ENCODE peak calls at places on chromosomes 6 and 20, in five cellular contexts. One of them, this sample, is unnamed.

GRCh38 chr6:90369024-90369519 is 72.4 kb upstream of the BACH2 start:
- DNase-seq in HEK293T: peak
- DNase-seq in astrocyte of the cerebellum: peak
- DNase-seq in activated T-helper 1 cell treated with anti-CD3 and anti-CD28 coated beads, Interleukin-12 subunit alpha, Interleukin-12 subunit beta, Interleukin-2, Interleukin-4 antibody, amounts not matched to agents 30 ng/mL and 10 ng/mL and 1 ng/mL, durations not matched to agents 14 hours and 24 hours and 36 hours: no peak
- DNase-seq in central memory CD4-positive, alpha-beta T cell: no peak
- DNase-seq in this sample: no peak

GRCh38 chr6:35385457-35386202 is 43.3 kb downstream of the PPARD start:
- DNase-seq in HEK293T: no peak
- DNase-seq in astrocyte of the cerebellum: peak
- DNase-seq in activated T-helper 1 cell treated with anti-CD3 and anti-CD28 coated beads, Interleukin-12 subunit alpha, Interleukin-12 subunit beta, Interleukin-2, Interleukin-4 antibody, amounts not matched to agents 30 ng/mL and 10 ng/mL and 1 ng/mL, durations not matched to agents 14 hours and 24 hours and 36 hours: no peak
- DNase-seq in central memory CD4-positive, alpha-beta T cell: no peak
- DNase-seq in this sample: no peak

GRCh38 chr6:149285626-149286025 is 31.9 kb upstream of the TAB2 start:
- DNase-seq in HEK293T: no peak
- DNase-seq in astrocyte of the cerebellum: no peak
- DNase-seq in activated T-helper 1 cell treated with anti-CD3 and anti-CD28 coated beads, Interleukin-12 subunit alpha, Interleukin-12 subunit beta, Interleukin-2, Interleukin-4 antibody, amounts not matched to agents 30 ng/mL and 10 ng/mL and 1 ng/mL, durations not matched to agents 14 hours and 24 hours and 36 hours: no peak
- DNase-seq in central memory CD4-positive, alpha-beta T cell: no peak
- DNase-seq in this sample: no peak

GRCh38 chr20:29430531-29430930 is 1826.9 kb upstream of the DEFB115 start:
- DNase-seq in HEK293T: no peak
- DNase-seq in astrocyte of the cerebellum: no peak
- DNase-seq in activated T-helper 1 cell treated with anti-CD3 and anti-CD28 coated beads, Interleukin-12 subunit alpha, Interleukin-12 subunit beta, Interleukin-2, Interleukin-4 antibody, amounts not matched to agents 30 ng/mL and 10 ng/mL and 1 ng/mL, durations not matched to agents 14 hours and 24 hours and 36 hours: no peak
- DNase-seq in central memory CD4-positive, alpha-beta T cell: no peak
- DNase-seq in this sample: no peak

GRCh38 chr20:16020971-16021370 is 552.3 kb downstream of the KIF16B start:
- DNase-seq in HEK293T: no peak
- DNase-seq in astrocyte of the cerebellum: peak
- DNase-seq in activated T-helper 1 cell treated with anti-CD3 and anti-CD28 coated beads, Interleukin-12 subunit alpha, Interleukin-12 subunit beta, Interleukin-2, Interleukin-4 antibody, amounts not matched to agents 30 ng/mL and 10 ng/mL and 1 ng/mL, durations not matched to agents 14 hours and 24 hours and 36 hours: no peak
- DNase-seq in central memory CD4-positive, alpha-beta T cell: no peak
- DNase-seq in this sample: no peak

GRCh38 chr6:4355241-4355640 is 219.9 kb upstream of the ECI2 start:
- DNase-seq in HEK293T: no peak
- DNase-seq in astrocyte of the cerebellum: no peak
- DNase-seq in activated T-helper 1 cell treated with anti-CD3 and anti-CD28 coated beads, Interleukin-12 subunit alpha, Interleukin-12 subunit beta, Interleukin-2, Interleukin-4 antibody, amounts not matched to agents 30 ng/mL and 10 ng/mL and 1 ng/mL, durations not matched to agents 14 hours and 24 hours and 36 hours: no peak
- DNase-seq in central memory CD4-positive, alpha-beta T cell: no peak
- DNase-seq in this sample: no peak

GRCh38 chr6:157609556-157609955 is 213.5 kb upstream of the SNX9 start:
- DNase-seq in HEK293T: no peak
- DNase-seq in astrocyte of the cerebellum: no peak
- DNase-seq in activated T-helper 1 cell treated with anti-CD3 and anti-CD28 coated beads, Interleukin-12 subunit alpha, Interleukin-12 subunit beta, Interleukin-2, Interleukin-4 antibody, amounts not matched to agents 30 ng/mL and 10 ng/mL and 1 ng/mL, durations not matched to agents 14 hours and 24 hours and 36 hours: no peak
- DNase-seq in central memory CD4-positive, alpha-beta T cell: no peak
- DNase-seq in this sample: no peak

GRCh38 chr20:32756156-32756555 is 6.0 kb upstream of the DNMT3B start:
- DNase-seq in HEK293T: no peak
- DNase-seq in astrocyte of the cerebellum: no peak
- DNase-seq in activated T-helper 1 cell treated with anti-CD3 and anti-CD28 coated beads, Interleukin-12 subunit alpha, Interleukin-12 subunit beta, Interleukin-2, Interleukin-4 antibody, amounts not matched to agents 30 ng/mL and 10 ng/mL and 1 ng/mL, durations not matched to agents 14 hours and 24 hours and 36 hours: no peak
- DNase-seq in central memory CD4-positive, alpha-beta T cell: no peak
- DNase-seq in this sample: no peak

GRCh38 chr6:21947751-21948386 is 349.0 kb downstream of the PRL start:
- DNase-seq in HEK293T: no peak
- DNase-seq in astrocyte of the cerebellum: no peak
- DNase-seq in activated T-helper 1 cell treated with anti-CD3 and anti-CD28 coated beads, Interleukin-12 subunit alpha, Interleukin-12 subunit beta, Interleukin-2, Interleukin-4 antibody, amounts not matched to agents 30 ng/mL and 10 ng/mL and 1 ng/mL, durations not matched to agents 14 hours and 24 hours and 36 hours: no peak
- DNase-seq in central memory CD4-positive, alpha-beta T cell: no peak
- DNase-seq in this sample: no peak

GRCh38 chr6:90025418-90026089 is 131.3 kb downstream of the GJA10 start:
- DNase-seq in HEK293T: peak
- DNase-seq in astrocyte of the cerebellum: peak
- DNase-seq in activated T-helper 1 cell treated with anti-CD3 and anti-CD28 coated beads, Interleukin-12 subunit alpha, Interleukin-12 subunit beta, Interleukin-2, Interleukin-4 antibody, amounts not matched to agents 30 ng/mL and 10 ng/mL and 1 ng/mL, durations not matched to agents 14 hours and 24 hours and 36 hours: no peak
- DNase-seq in central memory CD4-positive, alpha-beta T cell: no peak
- DNase-seq in this sample: no peak

GRCh38 chr20:37379967-37380828 is 34.3 kb downstream of the SRC start:
- DNase-seq in HEK293T: no peak
- DNase-seq in astrocyte of the cerebellum: no peak
- DNase-seq in activated T-helper 1 cell treated with anti-CD3 and anti-CD28 coated beads, Interleukin-12 subunit alpha, Interleukin-12 subunit beta, Interleukin-2, Interleukin-4 antibody, amounts not matched to agents 30 ng/mL and 10 ng/mL and 1 ng/mL, durations not matched to agents 14 hours and 24 hours and 36 hours: no peak
- DNase-seq in central memory CD4-positive, alpha-beta T cell: no peak
- DNase-seq in this sample: no peak

GRCh38 chr6:81863123-81863522 is 110.6 kb upstream of the TENT5A start:
- DNase-seq in HEK293T: no peak
- DNase-seq in astrocyte of the cerebellum: no peak
- DNase-seq in activated T-helper 1 cell treated with anti-CD3 and anti-CD28 coated beads, Interleukin-12 subunit alpha, Interleukin-12 subunit beta, Interleukin-2, Interleukin-4 antibody, amounts not matched to agents 30 ng/mL and 10 ng/mL and 1 ng/mL, durations not matched to agents 14 hours and 24 hours and 36 hours: no peak
- DNase-seq in central memory CD4-positive, alpha-beta T cell: no peak
- DNase-seq in this sample: no peak

GRCh38 chr20:36116813-36117441 is 37.6 kb upstream of the EPB41L1 start:
- DNase-seq in HEK293T: no peak
- DNase-seq in astrocyte of the cerebellum: peak
- DNase-seq in activated T-helper 1 cell treated with anti-CD3 and anti-CD28 coated beads, Interleukin-12 subunit alpha, Interleukin-12 subunit beta, Interleukin-2, Interleukin-4 antibody, amounts not matched to agents 30 ng/mL and 10 ng/mL and 1 ng/mL, durations not matched to agents 14 hours and 24 hours and 36 hours: no peak
- DNase-seq in central memory CD4-positive, alpha-beta T cell: no peak
- DNase-seq in this sample: no peak

GRCh38 chr6:151494235-151494950 is 576 bp downstream of the CCDC170 start:
- DNase-seq in HEK293T: no peak
- DNase-seq in astrocyte of the cerebellum: peak
- DNase-seq in activated T-helper 1 cell treated with anti-CD3 and anti-CD28 coated beads, Interleukin-12 subunit alpha, Interleukin-12 subunit beta, Interleukin-2, Interleukin-4 antibody, amounts not matched to agents 30 ng/mL and 10 ng/mL and 1 ng/mL, durations not matched to agents 14 hours and 24 hours and 36 hours: no peak
- DNase-seq in central memory CD4-positive, alpha-beta T cell: peak
- DNase-seq in this sample: no peak

GRCh38 chr6:134425521-134426316 is 107.8 kb upstream of the SGK1 start:
- DNase-seq in HEK293T: no peak
- DNase-seq in astrocyte of the cerebellum: no peak
- DNase-seq in activated T-helper 1 cell treated with anti-CD3 and anti-CD28 coated beads, Interleukin-12 subunit alpha, Interleukin-12 subunit beta, Interleukin-2, Interleukin-4 antibody, amounts not matched to agents 30 ng/mL and 10 ng/mL and 1 ng/mL, durations not matched to agents 14 hours and 24 hours and 36 hours: no peak
- DNase-seq in central memory CD4-positive, alpha-beta T cell: no peak
- DNase-seq in this sample: no peak

GRCh38 chr20:46021361-46022359 is 7.4 kb upstream of the SLC12A5 start:
- DNase-seq in HEK293T: peak
- DNase-seq in astrocyte of the cerebellum: no peak
- DNase-seq in activated T-helper 1 cell treated with anti-CD3 and anti-CD28 coated beads, Interleukin-12 subunit alpha, Interleukin-12 subunit beta, Interleukin-2, Interleukin-4 antibody, amounts not matched to agents 30 ng/mL and 10 ng/mL and 1 ng/mL, durations not matched to agents 14 hours and 24 hours and 36 hours: peak
- DNase-seq in central memory CD4-positive, alpha-beta T cell: no peak
- DNase-seq in this sample: no peak

GRCh38 chr20:47188540-47188939 is 168.0 kb downstream of the ZMYND8 start:
- DNase-seq in HEK293T: no peak
- DNase-seq in astrocyte of the cerebellum: no peak
- DNase-seq in activated T-helper 1 cell treated with anti-CD3 and anti-CD28 coated beads, Interleukin-12 subunit alpha, Interleukin-12 subunit beta, Interleukin-2, Interleukin-4 antibody, amounts not matched to agents 30 ng/mL and 10 ng/mL and 1 ng/mL, durations not matched to agents 14 hours and 24 hours and 36 hours: no peak
- DNase-seq in central memory CD4-positive, alpha-beta T cell: peak
- DNase-seq in this sample: no peak

GRCh38 chr20:31718952-31719643 is 3.6 kb downstream of the BCL2L1 start:
- DNase-seq in HEK293T: no peak
- DNase-seq in astrocyte of the cerebellum: no peak
- DNase-seq in activated T-helper 1 cell treated with anti-CD3 and anti-CD28 coated beads, Interleukin-12 subunit alpha, Interleukin-12 subunit beta, Interleukin-2, Interleukin-4 antibody, amounts not matched to agents 30 ng/mL and 10 ng/mL and 1 ng/mL, durations not matched to agents 14 hours and 24 hours and 36 hours: no peak
- DNase-seq in central memory CD4-positive, alpha-beta T cell: peak
- DNase-seq in this sample: no peak

GRCh38 chr6:14997507-14997906 is 248.4 kb upstream of the JARID2 start:
- DNase-seq in HEK293T: no peak
- DNase-seq in astrocyte of the cerebellum: no peak
- DNase-seq in activated T-helper 1 cell treated with anti-CD3 and anti-CD28 coated beads, Interleukin-12 subunit alpha, Interleukin-12 subunit beta, Interleukin-2, Interleukin-4 antibody, amounts not matched to agents 30 ng/mL and 10 ng/mL and 1 ng/mL, durations not matched to agents 14 hours and 24 hours and 36 hours: no peak
- DNase-seq in central memory CD4-positive, alpha-beta T cell: no peak
- DNase-seq in this sample: no peak

GRCh38 chr6:39184906-39185580 is 44.2 kb downstream of the KCNK5 start:
- DNase-seq in HEK293T: no peak
- DNase-seq in astrocyte of the cerebellum: no peak
- DNase-seq in activated T-helper 1 cell treated with anti-CD3 and anti-CD28 coated beads, Interleukin-12 subunit alpha, Interleukin-12 subunit beta, Interleukin-2, Interleukin-4 antibody, amounts not matched to agents 30 ng/mL and 10 ng/mL and 1 ng/mL, durations not matched to agents 14 hours and 24 hours and 36 hours: no peak
- DNase-seq in central memory CD4-positive, alpha-beta T cell: no peak
- DNase-seq in this sample: no peak

GRCh38 chr20:10848810-10849370 is 175.1 kb upstream of the JAG1 start:
- DNase-seq in HEK293T: no peak
- DNase-seq in astrocyte of the cerebellum: peak
- DNase-seq in activated T-helper 1 cell treated with anti-CD3 and anti-CD28 coated beads, Interleukin-12 subunit alpha, Interleukin-12 subunit beta, Interleukin-2, Interleukin-4 antibody, amounts not matched to agents 30 ng/mL and 10 ng/mL and 1 ng/mL, durations not matched to agents 14 hours and 24 hours and 36 hours: no peak
- DNase-seq in central memory CD4-positive, alpha-beta T cell: no peak
- DNase-seq in this sample: no peak

GRCh38 chr6:17962436-17963031 is 24.9 kb downstream of the KIF13A start:
- DNase-seq in HEK293T: no peak
- DNase-seq in astrocyte of the cerebellum: peak
- DNase-seq in activated T-helper 1 cell treated with anti-CD3 and anti-CD28 coated beads, Interleukin-12 subunit alpha, Interleukin-12 subunit beta, Interleukin-2, Interleukin-4 antibody, amounts not matched to agents 30 ng/mL and 10 ng/mL and 1 ng/mL, durations not matched to agents 14 hours and 24 hours and 36 hours: no peak
- DNase-seq in central memory CD4-positive, alpha-beta T cell: no peak
- DNase-seq in this sample: no peak

GRCh38 chr6:127900935-127901334 is at the start of gene THEMIS:
- DNase-seq in HEK293T: no peak
- DNase-seq in astrocyte of the cerebellum: no peak
- DNase-seq in activated T-helper 1 cell treated with anti-CD3 and anti-CD28 coated beads, Interleukin-12 subunit alpha, Interleukin-12 subunit beta, Interleukin-2, Interleukin-4 antibody, amounts not matched to agents 30 ng/mL and 10 ng/mL and 1 ng/mL, durations not matched to agents 14 hours and 24 hours and 36 hours: peak
- DNase-seq in central memory CD4-positive, alpha-beta T cell: peak
- DNase-seq in this sample: no peak

GRCh38 chr6:79570129-79570801 is 33.0 kb upstream of the LCA5 start:
- DNase-seq in HEK293T: no peak
- DNase-seq in astrocyte of the cerebellum: peak
- DNase-seq in activated T-helper 1 cell treated with anti-CD3 and anti-CD28 coated beads, Interleukin-12 subunit alpha, Interleukin-12 subunit beta, Interleukin-2, Interleukin-4 antibody, amounts not matched to agents 30 ng/mL and 10 ng/mL and 1 ng/mL, durations not matched to agents 14 hours and 24 hours and 36 hours: no peak
- DNase-seq in central memory CD4-positive, alpha-beta T cell: no peak
- DNase-seq in this sample: no peak

GRCh38 chr6:132872923-132873322 is 58.6 kb downstream of the RPS12 start:
- DNase-seq in HEK293T: no peak
- DNase-seq in astrocyte of the cerebellum: no peak
- DNase-seq in activated T-helper 1 cell treated with anti-CD3 and anti-CD28 coated beads, Interleukin-12 subunit alpha, Interleukin-12 subunit beta, Interleukin-2, Interleukin-4 antibody, amounts not matched to agents 30 ng/mL and 10 ng/mL and 1 ng/mL, durations not matched to agents 14 hours and 24 hours and 36 hours: no peak
- DNase-seq in central memory CD4-positive, alpha-beta T cell: no peak
- DNase-seq in this sample: no peak

GRCh38 chr6:150002710-150003109 is 22.6 kb downstream of the RAET1L start:
- DNase-seq in HEK293T: no peak
- DNase-seq in astrocyte of the cerebellum: no peak
- DNase-seq in activated T-helper 1 cell treated with anti-CD3 and anti-CD28 coated beads, Interleukin-12 subunit alpha, Interleukin-12 subunit beta, Interleukin-2, Interleukin-4 antibody, amounts not matched to agents 30 ng/mL and 10 ng/mL and 1 ng/mL, durations not matched to agents 14 hours and 24 hours and 36 hours: no peak
- DNase-seq in central memory CD4-positive, alpha-beta T cell: no peak
- DNase-seq in this sample: no peak

GRCh38 chr20:17505664-17506517 is 25.3 kb downstream of the BFSP1 start:
- DNase-seq in HEK293T: no peak
- DNase-seq in astrocyte of the cerebellum: no peak
- DNase-seq in activated T-helper 1 cell treated with anti-CD3 and anti-CD28 coated beads, Interleukin-12 subunit alpha, Interleukin-12 subunit beta, Interleukin-2, Interleukin-4 antibody, amounts not matched to agents 30 ng/mL and 10 ng/mL and 1 ng/mL, durations not matched to agents 14 hours and 24 hours and 36 hours: peak
- DNase-seq in central memory CD4-positive, alpha-beta T cell: no peak
- DNase-seq in this sample: no peak

GRCh38 chr6:49453221-49453620 is 9.8 kb downstream of the MMUT start:
- DNase-seq in HEK293T: peak
- DNase-seq in astrocyte of the cerebellum: no peak
- DNase-seq in activated T-helper 1 cell treated with anti-CD3 and anti-CD28 coated beads, Interleukin-12 subunit alpha, Interleukin-12 subunit beta, Interleukin-2, Interleukin-4 antibody, amounts not matched to agents 30 ng/mL and 10 ng/mL and 1 ng/mL, durations not matched to agents 14 hours and 24 hours and 36 hours: no peak
- DNase-seq in central memory CD4-positive, alpha-beta T cell: no peak
- DNase-seq in this sample: no peak

GRCh38 chr6:131652472-131652871 is 15.4 kb downstream of the ENPP3 start:
- DNase-seq in HEK293T: no peak
- DNase-seq in astrocyte of the cerebellum: no peak
- DNase-seq in activated T-helper 1 cell treated with anti-CD3 and anti-CD28 coated beads, Interleukin-12 subunit alpha, Interleukin-12 subunit beta, Interleukin-2, Interleukin-4 antibody, amounts not matched to agents 30 ng/mL and 10 ng/mL and 1 ng/mL, durations not matched to agents 14 hours and 24 hours and 36 hours: no peak
- DNase-seq in central memory CD4-positive, alpha-beta T cell: no peak
- DNase-seq in this sample: no peak

GRCh38 chr20:878511-879307 is 37.4 kb downstream of the ANGPT4 start:
- DNase-seq in HEK293T: peak
- DNase-seq in astrocyte of the cerebellum: peak
- DNase-seq in activated T-helper 1 cell treated with anti-CD3 and anti-CD28 coated beads, Interleukin-12 subunit alpha, Interleukin-12 subunit beta, Interleukin-2, Interleukin-4 antibody, amounts not matched to agents 30 ng/mL and 10 ng/mL and 1 ng/mL, durations not matched to agents 14 hours and 24 hours and 36 hours: peak
- DNase-seq in central memory CD4-positive, alpha-beta T cell: no peak
- DNase-seq in this sample: no peak

GRCh38 chr6:4693158-4693557 is 83.0 kb upstream of the CDYL start:
- DNase-seq in HEK293T: no peak
- DNase-seq in astrocyte of the cerebellum: no peak
- DNase-seq in activated T-helper 1 cell treated with anti-CD3 and anti-CD28 coated beads, Interleukin-12 subunit alpha, Interleukin-12 subunit beta, Interleukin-2, Interleukin-4 antibody, amounts not matched to agents 30 ng/mL and 10 ng/mL and 1 ng/mL, durations not matched to agents 14 hours and 24 hours and 36 hours: no peak
- DNase-seq in central memory CD4-positive, alpha-beta T cell: no peak
- DNase-seq in this sample: no peak

GRCh38 chr6:87308970-87309369 is 13.4 kb upstream of the SMIM8 start:
- DNase-seq in HEK293T: no peak
- DNase-seq in astrocyte of the cerebellum: no peak
- DNase-seq in activated T-helper 1 cell treated with anti-CD3 and anti-CD28 coated beads, Interleukin-12 subunit alpha, Interleukin-12 subunit beta, Interleukin-2, Interleukin-4 antibody, amounts not matched to agents 30 ng/mL and 10 ng/mL and 1 ng/mL, durations not matched to agents 14 hours and 24 hours and 36 hours: no peak
- DNase-seq in central memory CD4-positive, alpha-beta T cell: no peak
- DNase-seq in this sample: no peak

GRCh38 chr6:108260126-108260808 is 573 bp downstream of the SNX3 start:
- DNase-seq in HEK293T: peak
- DNase-seq in astrocyte of the cerebellum: no peak
- DNase-seq in activated T-helper 1 cell treated with anti-CD3 and anti-CD28 coated beads, Interleukin-12 subunit alpha, Interleukin-12 subunit beta, Interleukin-2, Interleukin-4 antibody, amounts not matched to agents 30 ng/mL and 10 ng/mL and 1 ng/mL, durations not matched to agents 14 hours and 24 hours and 36 hours: no peak
- DNase-seq in central memory CD4-positive, alpha-beta T cell: peak
- DNase-seq in this sample: peak

GRCh38 chr6:100464910-100465700 is at the start of gene SIM1:
- DNase-seq in HEK293T: peak
- DNase-seq in astrocyte of the cerebellum: peak
- DNase-seq in activated T-helper 1 cell treated with anti-CD3 and anti-CD28 coated beads, Interleukin-12 subunit alpha, Interleukin-12 subunit beta, Interleukin-2, Interleukin-4 antibody, amounts not matched to agents 30 ng/mL and 10 ng/mL and 1 ng/mL, durations not matched to agents 14 hours and 24 hours and 36 hours: no peak
- DNase-seq in central memory CD4-positive, alpha-beta T cell: no peak
- DNase-seq in this sample: peak

GRCh38 chr6:4300917-4301316 is 165.5 kb upstream of the ECI2 start:
- DNase-seq in HEK293T: no peak
- DNase-seq in astrocyte of the cerebellum: no peak
- DNase-seq in activated T-helper 1 cell treated with anti-CD3 and anti-CD28 coated beads, Interleukin-12 subunit alpha, Interleukin-12 subunit beta, Interleukin-2, Interleukin-4 antibody, amounts not matched to agents 30 ng/mL and 10 ng/mL and 1 ng/mL, durations not matched to agents 14 hours and 24 hours and 36 hours: no peak
- DNase-seq in central memory CD4-positive, alpha-beta T cell: no peak
- DNase-seq in this sample: no peak